ENCODE peak calls at places on chromosomes 5 and 9, in four cellular contexts. One of them, this sample, is unnamed.

GRCh38 chr9:14203366-14204056 is 110.4 kb downstream of the NFIB start:
- DNase-seq in CD8-positive, alpha-beta T cell: no peak
- DNase-seq in spleen: no peak
- DNase-seq in HFFc6: no peak
- DNase-seq in this sample: no peak

GRCh38 chr5:1911773-1912235 is 29.1 kb upstream of the IRX4 start:
- DNase-seq in spleen: peak
- DNase-seq in HFFc6: no peak
- DNase-seq in CD8-positive, alpha-beta T cell: no peak
- DNase-seq in this sample: no peak

GRCh38 chr5:115558388-115558956 is 13.9 kb upstream of the FEM1C start:
- DNase-seq in HFFc6: no peak
- DNase-seq in spleen: no peak
- DNase-seq in CD8-positive, alpha-beta T cell: no peak
- DNase-seq in this sample: no peak

GRCh38 chr9:102521097-102521755 is 473.9 kb upstream of the CYLC2 start:
- DNase-seq in spleen: no peak
- DNase-seq in HFFc6: no peak
- DNase-seq in CD8-positive, alpha-beta T cell: no peak
- DNase-seq in this sample: no peak

GRCh38 chr5:73587923-73588322 is 22.4 kb downstream of the UTP15 start:
- DNase-seq in spleen: no peak
- DNase-seq in CD8-positive, alpha-beta T cell: no peak
- DNase-seq in HFFc6: no peak
- DNase-seq in this sample: no peak

GRCh38 chr5:52822437-52822836 is 34.7 kb downstream of the ITGA1 start:
- DNase-seq in spleen: peak
- DNase-seq in CD8-positive, alpha-beta T cell: no peak
- DNase-seq in HFFc6: no peak
- DNase-seq in this sample: no peak

GRCh38 chr5:56530739-56531138 is 284.6 kb upstream of the MAP3K1 start:
- DNase-seq in HFFc6: no peak
- DNase-seq in CD8-positive, alpha-beta T cell: no peak
- DNase-seq in spleen: no peak
- DNase-seq in this sample: no peak

GRCh38 chr5:163880307-163880706 is 374.9 kb downstream of the MAT2B start:
- DNase-seq in HFFc6: peak
- DNase-seq in CD8-positive, alpha-beta T cell: no peak
- DNase-seq in spleen: no peak
- DNase-seq in this sample: no peak

GRCh38 chr5:59542841-59543825 is 350.4 kb downstream of the PDE4D start:
- DNase-seq in spleen: no peak
- DNase-seq in HFFc6: no peak
- DNase-seq in CD8-positive, alpha-beta T cell: no peak
- DNase-seq in this sample: no peak

GRCh38 chr5:173742432-173742816 is 126.0 kb upstream of the BOD1 start:
- DNase-seq in spleen: no peak
- DNase-seq in HFFc6: no peak
- DNase-seq in CD8-positive, alpha-beta T cell: no peak
- DNase-seq in this sample: peak

GRCh38 chr5:154648706-154649105 is 106.5 kb upstream of the LARP1 start:
- DNase-seq in HFFc6: no peak
- DNase-seq in CD8-positive, alpha-beta T cell: no peak
- DNase-seq in spleen: peak
- DNase-seq in this sample: no peak

GRCh38 chr9:935348-935965 is 41.0 kb upstream of the DMRT3 start:
- DNase-seq in spleen: no peak
- DNase-seq in CD8-positive, alpha-beta T cell: no peak
- DNase-seq in HFFc6: peak
- DNase-seq in this sample: no peak

GRCh38 chr9:108671794-108672193 is 184.0 kb downstream of the ACTL7B start:
- DNase-seq in CD8-positive, alpha-beta T cell: no peak
- DNase-seq in spleen: no peak
- DNase-seq in HFFc6: peak
- DNase-seq in this sample: no peak

GRCh38 chr5:143820451-143820850 is 8.5 kb downstream of the HMHB1 start:
- DNase-seq in spleen: no peak
- DNase-seq in CD8-positive, alpha-beta T cell: no peak
- DNase-seq in HFFc6: no peak
- DNase-seq in this sample: no peak

GRCh38 chr5:130141689-130142320 is 237.5 kb downstream of the CHSY3 start:
- DNase-seq in HFFc6: no peak
- DNase-seq in spleen: no peak
- DNase-seq in CD8-positive, alpha-beta T cell: no peak
- DNase-seq in this sample: peak

GRCh38 chr9:6015278-6016157 is at the start of gene RANBP6:
- DNase-seq in HFFc6: peak
- DNase-seq in spleen: peak
- DNase-seq in CD8-positive, alpha-beta T cell: peak
- DNase-seq in this sample: peak

GRCh38 chr9:91422832-91423711 is 560 bp downstream of the NFIL3 start:
- DNase-seq in HFFc6: peak
- DNase-seq in CD8-positive, alpha-beta T cell: peak
- DNase-seq in spleen: peak
- DNase-seq in this sample: peak

GRCh38 chr9:91419222-91420191 is 4.1 kb downstream of the NFIL3 start:
- DNase-seq in HFFc6: peak
- DNase-seq in CD8-positive, alpha-beta T cell: no peak
- DNase-seq in spleen: no peak
- DNase-seq in this sample: no peak

GRCh38 chr9:91420471-91421021 is 3.1 kb downstream of the NFIL3 start:
- DNase-seq in HFFc6: peak
- DNase-seq in spleen: no peak
- DNase-seq in CD8-positive, alpha-beta T cell: no peak
- DNase-seq in this sample: no peak

GRCh38 chr9:91421987-91422765 is 1.5 kb downstream of the NFIL3 start:
- DNase-seq in spleen: no peak
- DNase-seq in CD8-positive, alpha-beta T cell: no peak
- DNase-seq in HFFc6: peak
- DNase-seq in this sample: peak

GRCh38 chr9:91421022-91421765 is 2.4 kb downstream of the NFIL3 start:
- DNase-seq in CD8-positive, alpha-beta T cell: no peak
- DNase-seq in HFFc6: no peak
- DNase-seq in spleen: peak
- DNase-seq in this sample: peak
- TF ChIP-seq CTCF in CD8-positive, alpha-beta T cell: no peak
- TF ChIP-seq CTCF in HFFc6: peak
- TF ChIP-seq CTCF in spleen: peak
- TF ChIP-seq CTCF in this sample: peak

GRCh38 chr5:15183520-15183919 is 311.9 kb upstream of the ANKH start:
- DNase-seq in HFFc6: no peak
- DNase-seq in spleen: no peak
- DNase-seq in CD8-positive, alpha-beta T cell: no peak
- DNase-seq in this sample: no peak
- TF ChIP-seq CTCF in HFFc6: peak
- TF ChIP-seq CTCF in spleen: no peak
- TF ChIP-seq CTCF in CD8-positive, alpha-beta T cell: no peak
- TF ChIP-seq CTCF in this sample: no peak

GRCh38 chr9:115591584-115591984 is 473.6 kb upstream of the TNC start:
- DNase-seq in spleen: no peak
- DNase-seq in CD8-positive, alpha-beta T cell: no peak
- DNase-seq in HFFc6: peak
- DNase-seq in this sample: peak

GRCh38 chr9:115595951-115596742 is 478.2 kb upstream of the TNC start:
- DNase-seq in spleen: no peak
- DNase-seq in HFFc6: peak
- DNase-seq in CD8-positive, alpha-beta T cell: no peak
- DNase-seq in this sample: no peak

GRCh38 chr9:115596743-115597080 is 478.8 kb upstream of the TNC start:
- DNase-seq in CD8-positive, alpha-beta T cell: no peak
- DNase-seq in spleen: no peak
- DNase-seq in HFFc6: no peak
- DNase-seq in this sample: no peak

GRCh38 chr9:115594551-115594950 is 476.6 kb upstream of the TNC start:
- DNase-seq in HFFc6: no peak
- DNase-seq in spleen: no peak
- DNase-seq in CD8-positive, alpha-beta T cell: no peak
- DNase-seq in this sample: no peak

DNA sequence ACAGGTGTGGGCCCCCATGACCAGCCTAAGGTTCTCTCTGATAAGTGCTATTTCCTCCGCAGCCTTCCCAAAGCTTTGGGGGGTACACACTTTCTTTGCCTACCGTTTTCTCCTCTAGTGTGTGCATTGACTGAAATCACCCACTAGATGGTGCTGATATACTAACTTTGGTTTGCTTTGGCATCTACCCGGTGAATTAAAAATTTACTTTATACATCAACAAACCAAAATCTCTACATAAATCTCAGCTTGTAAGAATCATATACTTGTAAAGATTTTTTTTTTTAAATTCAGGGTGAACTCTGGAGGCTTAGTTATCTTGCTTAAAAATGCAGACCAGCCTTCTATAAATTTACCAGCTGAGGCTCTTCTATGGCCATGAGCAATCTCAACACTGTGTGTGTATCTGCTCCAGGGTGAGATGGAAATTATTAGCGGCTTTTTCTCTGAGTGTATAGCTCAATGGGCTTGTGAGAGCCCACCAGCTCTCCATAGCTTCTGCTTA is 475.7 kb upstream of the TNC start:
- DNase-seq in HFFc6: peak
- DNase-seq in CD8-positive, alpha-beta T cell: no peak
- DNase-seq in spleen: no peak
- DNase-seq in this sample: peak
- TF ChIP-seq CTCF in HFFc6: peak
- TF ChIP-seq CTCF in CD8-positive, alpha-beta T cell: peak
- TF ChIP-seq CTCF in spleen: peak
- TF ChIP-seq CTCF in this sample: peak

DNA sequence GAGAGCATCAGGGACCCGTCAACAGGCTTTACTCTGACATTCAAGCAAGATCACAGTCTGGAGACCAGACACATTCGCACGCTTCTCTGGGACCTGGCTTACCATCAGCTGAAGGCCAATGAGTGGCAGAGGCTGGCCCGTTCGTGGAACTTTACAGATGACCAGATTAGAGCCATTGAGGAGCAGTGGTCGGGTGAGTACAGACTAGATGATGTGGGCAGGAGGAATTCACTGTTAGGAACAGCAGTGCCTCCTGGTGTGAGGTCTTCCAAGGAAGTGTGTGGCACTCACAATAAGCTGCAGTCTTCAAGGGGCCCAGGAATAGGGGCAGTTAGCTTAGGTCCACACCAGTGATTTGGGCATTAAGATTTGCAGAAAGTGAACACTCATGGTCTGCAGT is 50.4 kb downstream of the POC5 start:
- DNase-seq in spleen: no peak
- DNase-seq in CD8-positive, alpha-beta T cell: no peak
- DNase-seq in HFFc6: no peak
- DNase-seq in this sample: no peak
- TF ChIP-seq CTCF in spleen: no peak
- TF ChIP-seq CTCF in CD8-positive, alpha-beta T cell: no peak
- TF ChIP-seq CTCF in HFFc6: no peak
- TF ChIP-seq CTCF in this sample: peak

DNA sequence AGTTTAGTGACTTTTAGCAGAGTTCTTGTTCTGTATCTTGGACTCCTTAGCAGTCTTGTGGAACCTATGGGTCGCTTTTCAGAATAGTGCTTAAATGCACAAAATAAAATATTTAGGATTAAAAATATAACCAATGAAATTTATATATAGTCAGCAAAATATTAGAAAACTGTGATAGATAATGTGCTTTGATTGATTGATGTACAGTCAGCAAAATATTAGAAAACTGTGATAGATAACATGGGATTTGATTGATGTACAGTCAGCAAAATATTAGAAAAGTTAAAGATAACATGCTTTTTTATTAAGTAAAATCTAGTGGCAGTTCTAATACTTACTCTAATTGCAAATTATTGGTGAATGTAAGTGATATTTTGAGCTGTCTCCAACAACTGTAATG is 16.1 kb downstream of the PALM2AKAP2 start:
- DNase-seq in CD8-positive, alpha-beta T cell: no peak
- DNase-seq in spleen: no peak
- DNase-seq in HFFc6: no peak
- DNase-seq in this sample: no peak
- TF ChIP-seq CTCF in CD8-positive, alpha-beta T cell: no peak
- TF ChIP-seq CTCF in spleen: no peak
- TF ChIP-seq CTCF in HFFc6: no peak
- TF ChIP-seq CTCF in this sample: no peak

DNA sequence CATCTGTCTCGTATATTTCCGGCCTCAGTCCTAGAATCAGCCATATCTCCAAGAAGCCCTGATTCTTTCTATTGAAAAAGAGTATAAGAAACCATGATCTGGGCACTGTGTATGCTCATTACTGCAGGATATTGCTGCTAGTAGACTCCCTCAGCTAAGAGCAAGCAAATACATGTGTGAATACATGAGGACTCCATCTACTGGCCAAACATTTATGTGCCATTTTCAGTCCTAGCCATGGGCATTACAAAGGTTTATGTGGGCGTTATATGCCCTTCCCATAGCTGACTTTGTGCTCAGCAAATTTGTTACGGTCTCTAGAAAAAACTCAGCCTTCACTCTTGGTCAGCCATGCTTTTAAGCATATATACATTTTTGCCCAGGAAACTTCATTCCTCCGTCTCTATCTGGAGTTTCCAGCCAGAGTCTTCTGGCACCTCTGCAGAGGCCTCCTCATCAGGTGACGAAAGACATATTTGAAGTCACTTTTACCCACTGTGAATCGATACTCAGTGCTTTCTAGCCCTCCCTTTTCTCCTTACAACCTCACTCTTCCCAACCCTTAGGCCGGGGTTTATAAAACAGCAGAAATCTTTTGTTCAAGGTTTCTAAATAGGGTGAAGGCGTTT is 1495.6 kb upstream of the CDH6 start:
- DNase-seq in spleen: no peak
- DNase-seq in CD8-positive, alpha-beta T cell: no peak
- DNase-seq in HFFc6: no peak
- DNase-seq in this sample: no peak
- TF ChIP-seq CTCF in spleen: no peak
- TF ChIP-seq CTCF in CD8-positive, alpha-beta T cell: no peak
- TF ChIP-seq CTCF in HFFc6: no peak
- TF ChIP-seq CTCF in this sample: peak

GRCh38 chr9:33375238-33375840 is 27.0 kb downstream of the AQP7 start:
- DNase-seq in spleen: peak
- DNase-seq in CD8-positive, alpha-beta T cell: no peak
- DNase-seq in HFFc6: no peak
- DNase-seq in this sample: no peak
- TF ChIP-seq CTCF in spleen: no peak
- TF ChIP-seq CTCF in CD8-positive, alpha-beta T cell: peak
- TF ChIP-seq CTCF in HFFc6: peak
- TF ChIP-seq CTCF in this sample: no peak

This sample was measured in GM13977.